ENCODE peak calls at places on chromosome 16, in six cellular contexts. N is gastrocnemius medialis, U is stomach, P is K562, C is IMR-90, M is sigmoid colon. B is an unnamed sample.

GRCh38 chr16:72203401-72203800 is 31.4 kb upstream of the PMFBP1 start:
- DNase-seq in N (peak), P (no peak), M (no peak), U (no peak), C (peak), B (no peak)

GRCh38 chr16:10181196-10182162 is 749 bp downstream of the GRIN2A start:
- DNase-seq in U (peak), N (no peak), P (peak), C (peak), M (peak), B (peak)

GRCh38 chr16:88289549-88290344 is 93.0 kb upstream of the ZNF469 start:
- DNase-seq in P (no peak), C (no peak), U (no peak), N (no peak), M (no peak), B (no peak)

GRCh38 chr16:11668590-11669379 is 530 bp downstream of the SNN start:
- DNase-seq in M (no peak), N (no peak), U (no peak), P (no peak), C (no peak), B (no peak)

GRCh38 chr16:49858200-49859129 is 2.6 kb upstream of the ZNF423 start:
- DNase-seq in C (no peak), P (no peak), U (no peak), N (no peak), M (peak), B (no peak)

GRCh38 chr16:56607675-56608042 is 725 bp upstream of the MT2A start:
- DNase-seq in M (no peak), U (no peak), C (no peak), N (no peak), P (no peak), B (no peak)

GRCh38 chr16:84897911-84898377 is 78.2 kb downstream of the CRISPLD2 start:
- DNase-seq in C (no peak), N (no peak), M (no peak), U (no peak), P (no peak), B (no peak)

GRCh38 chr16:88004391-88004790 is 53.2 kb downstream of the BANP start:
- DNase-seq in N (no peak), C (no peak), M (peak), U (no peak), P (no peak), B (no peak)

GRCh38 chr16:1093284-1094123 is 2.5 kb downstream of the C1QTNF8 start:
- DNase-seq in U (no peak), C (no peak), P (peak), M (no peak), N (no peak), B (peak)

GRCh38 chr16:22206847-22207714 is 1.0 kb downstream of the EEF2K start:
- DNase-seq in C (peak), U (peak), M (peak), P (peak), N (peak), B (peak)

GRCh38 chr16:71672125-71672524 is 46.1 kb downstream of the MARVELD3 start:
- DNase-seq in N (no peak), C (no peak), U (no peak), P (no peak), M (no peak), B (no peak)

GRCh38 chr16:77289331-77289809 is 90.2 kb downstream of the SYCE1L start:
- DNase-seq in U (no peak), P (no peak), M (no peak), C (peak), N (no peak), B (no peak)

GRCh38 chr16:85752511-85753420 is 1.9 kb upstream of the C16orf74 start:
- DNase-seq in P (peak), N (no peak), M (peak), U (peak), C (peak), B (no peak)

GRCh38 chr16:82788919-82789318 is 162.2 kb downstream of the CDH13 start:
- DNase-seq in C (no peak), M (no peak), U (no peak), P (no peak), N (no peak), B (no peak)

GRCh38 chr16:11677451-11677951 is 9.2 kb downstream of the SNN start:
- DNase-seq in P (no peak), C (peak), N (no peak), U (no peak), M (peak), B (no peak)

GRCh38 chr16:28208824-28209223 is 2.9 kb downstream of the XPO6 start:
- DNase-seq in P (no peak), U (no peak), M (no peak), N (no peak), C (no peak), B (no peak)

GRCh38 chr16:8964462-8964861 is 756 bp upstream of the USP7 start:
- DNase-seq in M (no peak), P (no peak), C (no peak), U (no peak), N (no peak), B (peak)

GRCh38 chr16:78669994-78670393 is 570.5 kb downstream of the WWOX start:
- DNase-seq in U (no peak), P (no peak), N (no peak), C (no peak), M (no peak), B (no peak)

GRCh38 chr16:4298761-4299522 is 16.9 kb upstream of the GLIS2 start:
- DNase-seq in N (no peak), P (peak), U (peak), M (peak), C (peak), B (no peak)

GRCh38 chr16:17448640-17449638 is 21.8 kb downstream of the XYLT1 start:
- DNase-seq in N (no peak), P (no peak), M (no peak), U (no peak), C (no peak), B (no peak)

GRCh38 chr16:84898447-84898846 is 78.7 kb downstream of the CRISPLD2 start:
- DNase-seq in N (no peak), U (no peak), M (no peak), P (no peak), C (peak), B (no peak)

GRCh38 chr16:3089717-3090592 is 9.1 kb downstream of the ZSCAN10 start:
- DNase-seq in C (no peak), P (no peak), N (no peak), U (no peak), M (no peak), B (no peak)

GRCh38 chr16:3087836-3088235 is 11.3 kb downstream of the ZSCAN10 start:
- DNase-seq in P (no peak), U (no peak), C (no peak), M (no peak), N (no peak), B (no peak)

GRCh38 chr16:3088450-3088849 is 10.6 kb downstream of the ZSCAN10 start:
- DNase-seq in N (no peak), C (no peak), P (no peak), M (no peak), U (no peak), B (no peak)

GRCh38 chr16:3087243-3087791 is 11.8 kb downstream of the ZSCAN10 start:
- DNase-seq in U (no peak), M (no peak), C (no peak), N (no peak), P (peak), B (no peak)

GRCh38 chr16:3088925-3089716 is 10.0 kb downstream of the ZSCAN10 start:
- DNase-seq in C (no peak), N (no peak), U (no peak), P (no peak), M (no peak), B (no peak)
- TF ChIP-seq POLR2A in C (no peak), N (no peak), U (no peak), P (no peak), M (no peak), B (no peak)

DNA sequence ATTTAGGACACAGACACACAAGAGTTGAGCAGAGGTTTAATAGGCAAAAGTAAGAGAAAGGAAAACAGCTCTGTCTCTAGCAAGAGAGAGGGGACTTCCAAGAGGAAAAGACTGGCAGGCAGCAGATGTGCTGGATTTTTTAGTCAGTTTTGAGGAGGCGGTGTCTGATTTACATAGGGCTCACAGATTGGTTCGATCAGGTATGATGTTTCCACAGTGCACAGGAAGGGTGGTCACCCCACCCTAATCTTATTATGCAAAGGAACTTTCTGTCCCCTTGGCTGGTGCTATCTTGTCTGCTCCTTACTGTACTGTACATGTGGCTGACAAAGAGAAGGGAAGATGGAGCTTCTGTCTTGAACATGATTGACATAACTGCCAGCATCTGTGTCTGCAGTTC is 25.3 kb downstream of the BFAR start:
- DNase-seq in M (no peak), P (peak), C (no peak), U (no peak), N (no peak), B (peak)
- TF ChIP-seq POLR2A in M (no peak), P (peak), C (no peak), U (no peak), N (no peak), B (peak)

GRCh38 chr16:31213877-31214704 is at the start of gene TRIM72:
- DNase-seq in C (no peak), U (no peak), N (peak), P (no peak), M (no peak), B (no peak)
- TF ChIP-seq POLR2A in C (no peak), U (no peak), N (peak), P (no peak), M (no peak), B (no peak)

DNA sequence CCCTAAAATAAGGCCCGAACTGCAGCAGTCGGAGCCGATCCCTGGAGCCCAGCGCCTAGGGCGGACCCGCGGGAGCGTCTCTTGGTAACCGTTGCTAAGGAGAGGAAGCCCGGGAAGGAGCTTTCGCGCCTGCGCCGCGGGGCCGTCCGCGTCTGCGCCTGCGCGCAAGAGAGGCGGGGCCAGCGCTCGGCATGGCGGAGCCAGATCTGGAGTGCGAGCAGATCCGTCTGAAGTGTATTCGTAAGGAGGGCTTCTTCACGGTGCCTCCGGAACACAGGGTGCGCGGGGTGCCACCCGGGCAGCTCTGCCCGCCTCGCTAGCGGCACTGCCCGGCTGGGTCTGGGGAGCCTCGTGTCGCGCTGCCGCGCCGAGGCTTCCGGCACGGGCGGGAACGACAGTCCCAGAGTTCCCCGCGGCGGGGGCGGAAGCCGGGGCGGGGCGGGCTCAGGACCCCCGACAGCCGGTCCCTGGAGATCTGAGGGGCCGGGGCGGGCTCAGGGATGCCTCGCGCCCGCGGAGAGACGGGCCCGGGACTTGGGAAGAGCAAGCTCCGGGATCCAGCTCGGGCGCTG is at the start of gene CDK10:
- DNase-seq in N (peak), U (peak), M (peak), P (peak), C (peak), B (peak)
- TF ChIP-seq POLR2A in N (peak), U (no peak), M (peak), P (peak), C (peak), B (peak)

GRCh38 chr16:81318711-81319110 is 3.9 kb downstream of the GAN start:
- DNase-seq in N (no peak), U (no peak), M (no peak), C (no peak), P (peak), B (no peak)

GRCh38 chr16:81314603-81315270 is at the start of gene GAN:
- DNase-seq in C (peak), U (peak), M (peak), N (peak), P (peak), B (peak)

GRCh38 chr16:81316176-81316496 is 1.4 kb downstream of the GAN start:
- DNase-seq in M (no peak), C (no peak), N (no peak), P (peak), U (no peak), B (no peak)

GRCh38 chr16:81313731-81314602 is 795 bp upstream of the GAN start:
- DNase-seq in C (no peak), M (no peak), P (peak), U (no peak), N (no peak), B (peak)

GRCh38 chr16:81315271-81316175 is 761 bp downstream of the GAN start:
- DNase-seq in P (peak), C (peak), N (peak), M (peak), U (peak), B (peak)
- TF ChIP-seq POLR2A in P (no peak), C (no peak), N (no peak), M (no peak), U (no peak), B (no peak)

GRCh38 chr16:67312450-67313118 is 14.0 kb downstream of the KCTD19 start:
- DNase-seq in P (no peak), M (no peak), U (no peak), N (no peak), C (peak), B (no peak)

GRCh38 chr16:67311607-67312449 is 14.7 kb downstream of the KCTD19 start:
- DNase-seq in P (peak), M (no peak), U (no peak), C (peak), N (no peak), B (peak)
- TF ChIP-seq POLR2A in P (no peak), M (no peak), U (no peak), C (peak), N (no peak), B (peak)

GRCh38 chr16:55506083-55506482 is 2.8 kb upstream of the LPCAT2 start:
- DNase-seq in N (no peak), P (no peak), M (no peak), U (no peak), C (no peak), B (no peak)

GRCh38 chr16:55506708-55507107 is 2.2 kb upstream of the LPCAT2 start:
- DNase-seq in M (no peak), C (no peak), P (no peak), N (no peak), U (no peak), B (no peak)

GRCh38 chr16:55508271-55508921 is 476 bp upstream of the LPCAT2 start:
- DNase-seq in N (no peak), C (no peak), P (no peak), U (no peak), M (no peak), B (no peak)

GRCh38 chr16:55510185-55510805 is 1.4 kb downstream of the LPCAT2 start:
- DNase-seq in P (peak), M (no peak), U (no peak), N (no peak), C (no peak), B (no peak)

GRCh38 chr16:55508941-55509920 is at the start of gene LPCAT2:
- DNase-seq in M (peak), N (peak), C (peak), U (peak), P (peak), B (peak)
- TF ChIP-seq POLR2A in M (peak), N (peak), C (peak), U (no peak), P (peak), B (peak)

GRCh38 chr16:30588651-30589050 is 3.2 kb upstream of the ZNF785 start:
- DNase-seq in C (no peak), P (no peak), N (no peak), U (no peak), M (no peak), B (no peak)

GRCh38 chr16:30581462-30581861 is 4.0 kb downstream of the ZNF785 start:
- DNase-seq in C (no peak), M (no peak), U (no peak), P (no peak), N (no peak), B (no peak)

GRCh38 chr16:30585022-30585399 is 486 bp downstream of the ZNF785 start:
- DNase-seq in P (peak), U (no peak), M (peak), C (no peak), N (no peak), B (no peak)

GRCh38 chr16:30582611-30583340 is 2.7 kb downstream of the ZNF785 start:
- DNase-seq in U (no peak), P (no peak), C (no peak), M (no peak), N (no peak), B (no peak)

DNA sequence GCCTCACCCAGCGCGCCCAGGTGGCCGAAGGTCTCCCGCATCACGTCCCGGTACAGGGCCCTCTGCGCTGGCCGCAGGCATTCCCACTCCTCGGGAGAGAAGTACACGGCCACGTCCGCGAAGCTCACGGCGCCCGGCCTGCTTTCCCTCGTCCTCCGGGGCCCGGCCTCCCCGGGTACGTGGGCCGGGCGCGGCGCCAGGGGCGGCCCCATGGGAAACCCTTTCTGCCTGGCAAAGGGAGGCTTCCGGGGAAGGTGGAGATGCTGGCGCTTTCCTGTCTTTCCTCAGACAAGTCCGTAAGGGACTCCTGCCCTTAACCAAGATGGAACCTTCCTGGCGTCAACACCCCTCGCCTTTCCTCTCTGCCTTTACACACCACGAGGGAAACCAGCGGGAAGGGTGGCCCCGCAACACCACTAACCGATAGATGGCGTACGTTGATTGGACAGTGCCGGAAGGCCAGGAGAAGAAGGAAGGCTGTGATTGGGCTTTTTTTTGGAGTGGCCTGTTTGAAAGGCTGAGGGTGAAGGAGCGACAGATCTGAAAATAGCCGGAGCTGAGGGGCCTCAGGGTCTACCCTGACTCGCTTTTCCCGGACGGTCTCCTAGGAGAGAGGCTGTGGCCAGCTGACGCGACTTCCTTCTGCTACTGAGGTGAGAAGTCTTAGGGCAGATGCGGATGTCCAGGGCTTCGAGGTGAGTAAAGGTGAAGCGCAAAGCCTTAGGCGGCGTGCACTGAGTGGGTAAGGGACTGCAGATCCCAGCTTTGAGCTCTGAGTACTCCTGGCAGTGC is at the start of gene ZNF785:
- DNase-seq in N (peak), C (peak), U (peak), P (peak), M (peak), B (peak)
- TF ChIP-seq POLR2A in N (no peak), C (no peak), U (no peak), P (peak), M (no peak), B (peak)

GRCh38 chr16:21157632-21158031 is 842 bp upstream of the LDAF1 start:
- DNase-seq in N (no peak), P (no peak), U (no peak), C (no peak), M (no peak), B (no peak)

GRCh38 chr16:21159281-21159951 is 942 bp downstream of the LDAF1 start:
- DNase-seq in P (peak), N (peak), U (peak), C (no peak), M (peak), B (peak)

GRCh38 chr16:21160276-21160675 is 1.8 kb downstream of the LDAF1 start:
- DNase-seq in N (no peak), P (no peak), C (no peak), M (no peak), U (no peak), B (no peak)

GRCh38 chr16:21156767-21157467 is 1.6 kb upstream of the LDAF1 start:
- DNase-seq in U (peak), P (peak), M (peak), N (no peak), C (peak), B (peak)

DNA sequence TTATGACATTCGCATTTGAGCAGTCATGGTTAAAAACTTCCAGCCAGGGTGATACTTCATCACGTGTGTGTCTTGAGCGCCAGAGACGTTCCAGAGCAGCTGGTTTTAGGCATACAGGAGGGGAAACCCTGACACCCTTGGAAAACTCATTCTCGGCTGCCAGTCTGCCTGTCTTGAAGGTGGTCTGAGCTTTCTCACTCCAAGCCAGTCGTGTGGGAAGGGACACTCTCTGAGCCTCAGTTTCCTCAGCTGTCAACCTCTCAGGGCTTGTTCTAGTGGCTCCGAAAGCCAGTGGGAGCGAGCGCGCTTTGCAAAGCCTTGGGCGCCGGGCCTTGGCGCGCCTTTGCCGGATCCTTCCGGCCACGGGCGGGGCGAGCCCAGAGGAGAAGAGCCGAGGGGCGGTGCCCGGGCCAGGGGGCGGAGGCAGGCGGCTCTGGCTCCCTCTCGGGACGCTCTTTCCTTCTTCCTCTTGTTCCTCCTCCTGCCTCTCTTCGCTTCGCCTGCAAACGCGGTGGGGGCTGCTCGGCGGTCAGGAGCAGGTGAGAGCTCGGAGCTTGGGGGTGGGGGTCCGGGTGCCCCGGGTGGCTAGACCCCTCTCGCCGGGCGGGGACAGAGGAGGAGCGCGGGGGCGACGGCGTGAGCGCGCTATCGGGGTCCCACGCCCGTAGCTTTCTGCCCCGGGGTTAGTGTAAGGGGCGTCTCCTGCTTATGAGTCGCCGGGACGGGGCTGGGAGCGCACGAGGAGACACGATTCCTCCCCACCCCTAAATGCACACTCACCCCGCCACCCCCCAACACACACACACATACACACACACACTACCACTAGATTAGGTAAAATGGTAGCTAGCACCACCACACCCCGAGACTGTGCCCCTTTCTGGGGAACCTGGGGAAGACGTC is at the start of gene LDAF1:
- DNase-seq in N (peak), C (peak), U (peak), P (peak), M (peak), B (peak)
- TF ChIP-seq POLR2A in N (peak), C (no peak), U (no peak), P (peak), M (peak), B (peak)

B was measured in erythroblast.